ENCODE peak calls at places on chromosome 19, in seven cellular contexts. H, Y, R, N, S, J and T are unnamed samples.

GRCh38 chr19:50167314-50167721 is 4.2 kb upstream of the IZUMO2 start:
- DNase-seq in Y (no peak), H (no peak), J (no peak), S (peak), R (no peak), N (no peak), T (no peak)

GRCh38 chr19:10010939-10011338 is 635 bp upstream of the COL5A3 start:
- DNase-seq in H (no peak), Y (no peak), S (no peak), N (no peak), R (no peak), J (no peak), T (no peak)

GRCh38 chr19:343941-344624 is 513 bp downstream of the MIER2 start:
- DNase-seq in J (no peak), N (no peak), R (peak), H (no peak), S (peak), Y (no peak), T (no peak)

GRCh38 chr19:7063764-7064418 is 5.4 kb upstream of the MBD3L3 start:
- DNase-seq in S (no peak), J (no peak), Y (no peak), N (no peak), R (no peak), H (no peak), T (no peak)

GRCh38 chr19:9934132-9934950 is 2.0 kb downstream of the OLFM2 start:
- DNase-seq in N (peak), J (peak), R (peak), Y (peak), H (peak), S (peak), T (peak)

GRCh38 chr19:35868172-35868822 is at the start of gene APLP1:
- DNase-seq in Y (peak), N (peak), R (no peak), S (peak), J (no peak), H (peak), T (peak)

GRCh38 chr19:38213911-38214625 is 10.0 kb downstream of the DPF1 start:
- DNase-seq in R (peak), N (peak), J (peak), H (no peak), S (no peak), Y (peak), T (peak)

GRCh38 chr19:32041681-32042292 is 303.6 kb upstream of the ZNF507 start:
- DNase-seq in J (no peak), N (peak), S (peak), Y (no peak), R (peak), H (peak), T (no peak)

GRCh38 chr19:13974073-13974472 is 21.8 kb downstream of the DCAF15 start:
- DNase-seq in H (peak), R (peak), J (no peak), N (no peak), S (peak), Y (no peak), T (no peak)

GRCh38 chr19:48614436-48615144 is at the start of gene FAM83E:
- DNase-seq in H (peak), S (no peak), R (no peak), N (no peak), J (no peak), Y (no peak), T (no peak)

GRCh38 chr19:4976412-4977298 is 7.7 kb downstream of the KDM4B start:
- DNase-seq in N (no peak), Y (peak), S (no peak), J (no peak), H (peak), R (peak), T (no peak)